ENCODE peak calls at places on chromosomes 12 and 14, in nine cellular contexts. H is NCI-H1105, R is AG20443, Z is head of caudate nucleus, V is astrocyte of the cerebellum, B is SHP77, A is foreskin fibroblast, W is GM10248, P is nephron progenitor cell. Y is an unnamed sample.

GRCh38 chr12:56522486-56523193 is 1.0 kb downstream of the RBMS2 start:
- DNase-seq in H (no peak), R (peak), Z (no peak), V (no peak), B (no peak), A (no peak), W (no peak), P (no peak), Y (no peak)

GRCh38 chr12:76311796-76312195 is 36.4 kb downstream of the BBS10 start:
- DNase-seq in H (no peak), R (peak), Z (no peak), V (no peak), B (no peak), A (peak), W (no peak), P (no peak), Y (no peak)

GRCh38 chr12:96698521-96698920 is 208.5 kb upstream of the NEDD1 start:
- DNase-seq in H (no peak), R (no peak), Z (no peak), V (no peak), B (no peak), A (no peak), W (no peak), P (no peak), Y (no peak)

GRCh38 chr12:212799-213526 is 994 bp downstream of the SLC6A12 start:
- DNase-seq in H (no peak), R (no peak), Z (no peak), V (no peak), B (no peak), A (peak), W (no peak), P (no peak), Y (no peak)

GRCh38 chr12:67661311-67662011 is 12.9 kb downstream of the DYRK2 start:
- DNase-seq in H (no peak), R (no peak), Z (no peak), V (no peak), B (no peak), A (peak), W (no peak), P (no peak), Y (no peak)

GRCh38 chr14:98133806-98134205 is 1138.2 kb downstream of the BCL11B start:
- DNase-seq in H (no peak), R (no peak), Z (no peak), V (no peak), B (no peak), A (no peak), W (no peak), P (no peak), Y (no peak)

GRCh38 chr12:7058163-7058845 is 2.2 kb upstream of the C1S start:
- DNase-seq in H (no peak), R (no peak), Z (no peak), V (no peak), B (no peak), A (no peak), W (no peak), P (no peak), Y (no peak)

GRCh38 chr12:15049456-15050153 is 76.8 kb downstream of the PDE6H start:
- DNase-seq in H (no peak), R (no peak), Z (no peak), V (no peak), B (no peak), A (no peak), W (no peak), P (no peak), Y (no peak)

GRCh38 chr14:51978566-51979398 is 10.6 kb upstream of the RTRAF start:
- DNase-seq in H (peak), R (peak), Z (peak), V (peak), B (peak), A (peak), W (peak), P (peak), Y (peak)

GRCh38 chr14:31154956-31155355 is 52.6 kb downstream of the HECTD1 start:
- DNase-seq in H (no peak), R (no peak), Z (no peak), V (no peak), B (no peak), A (no peak), W (no peak), P (no peak), Y (no peak)

GRCh38 chr12:120474092-120474960 is 4.8 kb upstream of the SRSF9 start:
- DNase-seq in H (no peak), R (peak), Z (peak), V (no peak), B (no peak), A (peak), W (no peak), P (no peak), Y (no peak)

GRCh38 chr12:53995311-53996187 is 4.4 kb upstream of the HOXC9 start:
- DNase-seq in H (peak), R (peak), Z (no peak), V (no peak), B (no peak), A (peak), W (no peak), P (peak), Y (no peak)

GRCh38 chr12:27478949-27479348 is 32.4 kb downstream of the SMCO2 start:
- DNase-seq in H (no peak), R (no peak), Z (no peak), V (no peak), B (no peak), A (no peak), W (no peak), P (no peak), Y (no peak)

GRCh38 chr12:89947437-89948265 is 239.0 kb upstream of the ATP2B1 start:
- DNase-seq in H (peak), R (peak), Z (no peak), V (peak), B (no peak), A (peak), W (no peak), P (no peak), Y (no peak)

GRCh38 chr14:42011221-42011620 is 404.5 kb downstream of the LRFN5 start:
- DNase-seq in H (no peak), R (no peak), Z (no peak), V (no peak), B (no peak), A (no peak), W (no peak), P (no peak), Y (no peak)

GRCh38 chr12:94831081-94831747 is 172.3 kb downstream of the NDUFA12 start:
- DNase-seq in H (no peak), R (no peak), Z (no peak), V (no peak), B (no peak), A (no peak), W (peak), P (no peak), Y (peak)

GRCh38 chr12:119659289-119659897 is 8.5 kb upstream of the PRKAB1 start:
- DNase-seq in H (peak), R (peak), Z (peak), V (no peak), B (peak), A (no peak), W (peak), P (peak), Y (peak)

GRCh38 chr14:61470261-61470953 is 149.0 kb downstream of the PRKCH start:
- DNase-seq in H (peak), R (peak), Z (no peak), V (peak), B (no peak), A (peak), W (no peak), P (peak), Y (no peak)

GRCh38 chr12:68140576-68140975 is 19.0 kb downstream of the IFNG start:
- DNase-seq in H (peak), R (no peak), Z (no peak), V (no peak), B (no peak), A (no peak), W (no peak), P (no peak), Y (no peak)

GRCh38 chr14:94345344-94346072 is 22.4 kb upstream of the SERPINA6 start:
- DNase-seq in H (no peak), R (peak), Z (no peak), V (peak), B (no peak), A (peak), W (no peak), P (no peak), Y (no peak)